ENCODE peak calls at places on chromosomes 2 and 18, in six cellular contexts. One of them, this sample, is unnamed. For H3K4me1, the result is how much of the 10 kb centered on the place peaks cover.

GRCh38 chr2:69605332-69605731 is 38.2 kb downstream of the AAK1 start:
- DNase-seq in SK-N-SH: no peak
- DNase-seq in HCT116: no peak
- DNase-seq in neural progenitor cell: no peak
- DNase-seq in PC-3: no peak
- DNase-seq in MM.1S: no peak
- DNase-seq in this sample: no peak

GRCh38 chr2:241161646-241162281 is 11.5 kb downstream of the PPP1R7 start:
- DNase-seq in HCT116: no peak
- DNase-seq in MM.1S: no peak
- DNase-seq in neural progenitor cell: no peak
- DNase-seq in PC-3: no peak
- DNase-seq in SK-N-SH: no peak
- DNase-seq in this sample: peak

GRCh38 chr2:170425291-170425751 is 247.4 kb downstream of the MYO3B start:
- DNase-seq in MM.1S: no peak
- DNase-seq in neural progenitor cell: no peak
- DNase-seq in HCT116: no peak
- DNase-seq in SK-N-SH: no peak
- DNase-seq in PC-3: peak
- DNase-seq in this sample: peak

GRCh38 chr18:63844254-63844653 is 43.3 kb upstream of the SERPINB2 start:
- DNase-seq in MM.1S: peak
- DNase-seq in PC-3: peak
- DNase-seq in SK-N-SH: no peak
- DNase-seq in neural progenitor cell: peak
- DNase-seq in HCT116: peak
- DNase-seq in this sample: peak

GRCh38 chr2:11742317-11742701 is 4.1 kb upstream of the LPIN1 start:
- DNase-seq in MM.1S: no peak
- DNase-seq in neural progenitor cell: no peak
- DNase-seq in HCT116: no peak
- DNase-seq in SK-N-SH: no peak
- DNase-seq in PC-3: peak
- DNase-seq in this sample: peak

GRCh38 chr2:159475793-159476192 is 140.6 kb downstream of the BAZ2B start:
- DNase-seq in HCT116: no peak
- DNase-seq in PC-3: no peak
- DNase-seq in neural progenitor cell: no peak
- DNase-seq in SK-N-SH: no peak
- DNase-seq in MM.1S: no peak
- DNase-seq in this sample: no peak

GRCh38 chr2:216346781-216347180 is 25.5 kb downstream of the MARCHF4 start:
- DNase-seq in HCT116: no peak
- DNase-seq in neural progenitor cell: no peak
- DNase-seq in PC-3: no peak
- DNase-seq in MM.1S: no peak
- DNase-seq in SK-N-SH: no peak
- DNase-seq in this sample: no peak

GRCh38 chr2:28232267-28232666 is 160.4 kb upstream of the FOSL2 start:
- DNase-seq in SK-N-SH: no peak
- DNase-seq in neural progenitor cell: no peak
- DNase-seq in MM.1S: no peak
- DNase-seq in HCT116: no peak
- DNase-seq in PC-3: peak
- DNase-seq in this sample: peak

GRCh38 chr2:75592028-75592427 is 31.3 kb upstream of the EVA1A start:
- DNase-seq in PC-3: peak
- DNase-seq in HCT116: peak
- DNase-seq in SK-N-SH: no peak
- DNase-seq in neural progenitor cell: no peak
- DNase-seq in MM.1S: no peak
- DNase-seq in this sample: peak

GRCh38 chr18:21243041-21243431 is 1.0 kb downstream of the GREB1L start:
- DNase-seq in HCT116: no peak
- DNase-seq in neural progenitor cell: peak
- DNase-seq in SK-N-SH: no peak
- DNase-seq in MM.1S: no peak
- DNase-seq in PC-3: peak
- DNase-seq in this sample: peak

GRCh38 chr2:40279001-40279400 is 172.9 kb downstream of the SLC8A1 start:
- DNase-seq in MM.1S: no peak
- DNase-seq in HCT116: no peak
- DNase-seq in neural progenitor cell: no peak
- DNase-seq in SK-N-SH: no peak
- DNase-seq in PC-3: no peak
- DNase-seq in this sample: peak

GRCh38 chr2:121038831-121039230 is 246.2 kb downstream of the TFCP2L1 start:
- DNase-seq in MM.1S: no peak
- DNase-seq in PC-3: peak
- DNase-seq in neural progenitor cell: no peak
- DNase-seq in HCT116: no peak
- DNase-seq in SK-N-SH: peak
- DNase-seq in this sample: peak

GRCh38 chr2:100237770-100238169 is 84.5 kb downstream of the LONRF2 start:
- DNase-seq in HCT116: no peak
- DNase-seq in PC-3: peak
- DNase-seq in SK-N-SH: peak
- DNase-seq in MM.1S: no peak
- DNase-seq in neural progenitor cell: no peak
- DNase-seq in this sample: no peak

GRCh38 chr2:120683701-120684100 is 52.0 kb upstream of the GLI2 start:
- DNase-seq in HCT116: no peak
- DNase-seq in MM.1S: no peak
- DNase-seq in SK-N-SH: no peak
- DNase-seq in neural progenitor cell: no peak
- DNase-seq in PC-3: no peak
- DNase-seq in this sample: no peak

GRCh38 chr18:48342588-48342987 is 66.6 kb downstream of the ZBTB7C start:
- DNase-seq in MM.1S: no peak
- DNase-seq in HCT116: no peak
- DNase-seq in neural progenitor cell: no peak
- DNase-seq in PC-3: no peak
- DNase-seq in SK-N-SH: no peak
- DNase-seq in this sample: no peak

GRCh38 chr2:231611273-231612198 is 18.9 kb downstream of the TEX44 start:
- DNase-seq in MM.1S: no peak
- DNase-seq in PC-3: peak
- DNase-seq in neural progenitor cell: peak
- DNase-seq in HCT116: peak
- DNase-seq in SK-N-SH: no peak
- DNase-seq in this sample: peak

GRCh38 chr2:17912266-17912691 is 33.8 kb downstream of the KCNS3 start:
- DNase-seq in MM.1S: peak
- DNase-seq in SK-N-SH: no peak
- DNase-seq in neural progenitor cell: no peak
- DNase-seq in HCT116: no peak
- DNase-seq in PC-3: no peak
- DNase-seq in this sample: no peak

GRCh38 chr2:66661253-66662173 is 226.6 kb downstream of the MEIS1 start:
- DNase-seq in HCT116: no peak
- DNase-seq in neural progenitor cell: no peak
- DNase-seq in MM.1S: no peak
- DNase-seq in PC-3: no peak
- DNase-seq in SK-N-SH: no peak
- DNase-seq in this sample: no peak

GRCh38 chr2:46195819-46196218 is 101.4 kb upstream of the EPAS1 start:
- DNase-seq in neural progenitor cell: no peak
- DNase-seq in MM.1S: no peak
- DNase-seq in SK-N-SH: no peak
- DNase-seq in HCT116: no peak
- DNase-seq in PC-3: no peak
- DNase-seq in this sample: no peak

GRCh38 chr2:226973821-226974220 is 138.0 kb downstream of the RHBDD1 start:
- DNase-seq in neural progenitor cell: no peak
- DNase-seq in SK-N-SH: no peak
- DNase-seq in HCT116: no peak
- DNase-seq in MM.1S: no peak
- DNase-seq in PC-3: no peak
- DNase-seq in this sample: no peak

GRCh38 chr2:98505991-98506664 is 61.5 kb downstream of the INPP4A start:
- DNase-seq in HCT116: no peak
- DNase-seq in PC-3: no peak
- DNase-seq in neural progenitor cell: no peak
- DNase-seq in SK-N-SH: no peak
- DNase-seq in MM.1S: no peak
- DNase-seq in this sample: peak

GRCh38 chr2:241203218-241204009 is 14.9 kb downstream of the ANO7 start:
- DNase-seq in PC-3: no peak
- DNase-seq in SK-N-SH: no peak
- DNase-seq in MM.1S: no peak
- DNase-seq in neural progenitor cell: no peak
- DNase-seq in HCT116: no peak
- DNase-seq in this sample: no peak

DNA sequence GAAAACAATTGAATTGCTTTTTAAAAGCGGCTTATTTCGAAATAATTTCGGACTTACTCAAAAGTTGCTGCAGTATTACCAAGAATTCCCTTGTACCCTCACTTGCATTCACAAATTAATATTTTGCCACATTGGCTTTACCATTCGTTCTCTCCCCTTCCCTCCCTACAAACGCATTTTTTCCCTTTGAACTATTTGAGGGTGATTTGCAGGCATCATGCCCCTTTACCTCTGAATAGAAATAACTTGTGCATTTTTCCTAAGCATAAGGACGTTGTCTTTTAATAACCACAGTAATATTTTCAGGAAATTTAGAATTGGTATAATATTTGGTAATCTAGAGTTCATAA is 613 bp downstream of the CCDC138 start:
- DNase-seq in MM.1S: no peak
- DNase-seq in HCT116: no peak
- DNase-seq in SK-N-SH: peak
- DNase-seq in neural progenitor cell: no peak
- DNase-seq in PC-3: no peak
- DNase-seq in this sample: no peak
- H3K9ac ChIP-seq in MM.1S: peak
- H3K9ac ChIP-seq in HCT116: peak
- H3K9ac ChIP-seq in SK-N-SH: peak
- H3K9ac ChIP-seq in neural progenitor cell: peak
- H3K9ac ChIP-seq in PC-3: peak
- H3K9ac ChIP-seq in this sample: peak

DNA sequence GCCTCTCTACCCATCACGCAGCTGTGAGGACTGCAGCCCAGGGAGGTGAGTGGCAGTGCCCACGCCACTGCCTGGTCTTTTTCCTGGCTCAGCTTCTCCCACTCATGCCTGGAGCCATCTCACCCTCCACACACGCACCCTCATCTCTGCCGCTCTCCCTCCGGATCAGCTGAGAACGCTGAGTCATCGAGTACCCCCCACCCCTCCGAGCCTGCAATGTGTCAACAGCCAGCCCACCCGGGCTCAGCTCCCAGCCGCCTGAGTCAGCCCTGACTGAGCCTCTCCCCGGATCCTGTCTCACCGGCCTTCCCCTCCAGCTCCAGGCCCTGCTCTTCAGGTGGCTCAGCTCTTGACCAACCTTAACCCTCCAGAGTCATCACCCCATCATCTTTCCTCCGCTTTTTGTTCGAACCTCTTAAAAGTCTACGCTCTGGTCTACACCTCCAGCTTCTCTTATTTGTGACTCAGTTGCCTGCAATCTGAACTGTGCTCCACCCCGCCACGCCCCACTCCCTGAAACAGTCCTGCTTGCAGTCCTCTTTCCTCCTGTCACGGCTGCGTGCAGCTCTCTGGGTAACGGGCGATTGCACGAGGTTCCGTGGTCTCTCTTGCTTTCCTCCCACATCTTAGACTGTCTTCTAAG is 94.4 kb upstream of the ASAP2 start:
- DNase-seq in neural progenitor cell: no peak
- DNase-seq in MM.1S: no peak
- DNase-seq in SK-N-SH: peak
- DNase-seq in HCT116: peak
- DNase-seq in PC-3: peak
- DNase-seq in this sample: peak
- TF ChIP-seq EZH2phosphoT487 in neural progenitor cell: no peak
- TF ChIP-seq EZH2phosphoT487 in MM.1S: no peak
- TF ChIP-seq EZH2phosphoT487 in SK-N-SH: no peak
- TF ChIP-seq EZH2phosphoT487 in HCT116: no peak
- TF ChIP-seq EZH2phosphoT487 in PC-3: no peak
- TF ChIP-seq EZH2phosphoT487 in this sample: no peak

GRCh38 chr2:174339971-174340399 is 5.2 kb downstream of the SP9 start:
- DNase-seq in HCT116: no peak
- DNase-seq in SK-N-SH: no peak
- DNase-seq in MM.1S: no peak
- DNase-seq in PC-3: peak
- DNase-seq in neural progenitor cell: peak
- DNase-seq in this sample: no peak

GRCh38 chr2:174342600-174343342 is 8.0 kb downstream of the SP9 start:
- DNase-seq in HCT116: no peak
- DNase-seq in neural progenitor cell: peak
- DNase-seq in MM.1S: no peak
- DNase-seq in PC-3: no peak
- DNase-seq in SK-N-SH: no peak
- DNase-seq in this sample: peak

GRCh38 chr2:174340400-174341300 is 5.9 kb downstream of the SP9 start:
- DNase-seq in PC-3: peak
- DNase-seq in neural progenitor cell: peak
- DNase-seq in SK-N-SH: peak
- DNase-seq in HCT116: no peak
- DNase-seq in MM.1S: no peak
- DNase-seq in this sample: no peak

GRCh38 chr2:174341995-174342571 is 7.3 kb downstream of the SP9 start:
- DNase-seq in neural progenitor cell: peak
- DNase-seq in MM.1S: no peak
- DNase-seq in PC-3: no peak
- DNase-seq in HCT116: no peak
- DNase-seq in SK-N-SH: peak
- DNase-seq in this sample: peak

DNA sequence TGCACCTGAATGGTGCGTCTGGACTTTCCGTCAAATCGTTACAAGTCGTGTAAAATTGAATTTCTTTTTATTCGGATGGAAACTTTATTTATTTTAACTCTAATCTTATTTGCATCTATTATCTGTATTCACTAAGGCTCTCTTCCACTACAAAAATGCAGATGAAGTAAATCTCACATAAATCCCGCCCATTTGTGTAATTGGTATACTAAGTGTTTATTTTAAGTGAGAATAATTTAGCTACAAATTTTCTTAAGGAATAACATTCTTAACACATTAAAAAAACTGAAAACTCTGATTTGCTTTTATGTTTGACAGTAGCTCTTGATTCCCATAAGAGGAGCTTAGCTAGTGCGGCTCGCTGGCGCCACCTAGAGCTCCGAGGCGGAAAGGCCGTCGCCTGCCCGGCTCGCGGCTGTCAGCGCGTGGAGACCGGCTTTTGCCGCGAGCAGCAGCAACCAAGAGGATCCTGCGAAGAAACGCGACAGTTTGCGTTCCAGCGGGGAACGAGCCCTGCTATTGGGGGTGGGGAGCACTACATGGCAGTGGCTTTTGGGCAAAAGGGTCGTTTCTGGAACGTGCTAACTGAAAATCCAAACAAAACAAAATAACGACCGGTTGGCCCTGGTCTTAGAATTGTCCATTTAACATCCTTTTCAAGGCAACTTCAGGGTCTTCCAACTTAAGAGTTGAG is 6.7 kb downstream of the SP9 start:
- DNase-seq in MM.1S: peak
- DNase-seq in neural progenitor cell: peak
- DNase-seq in PC-3: peak
- DNase-seq in SK-N-SH: peak
- DNase-seq in HCT116: peak
- DNase-seq in this sample: peak
- H3K4me1 ChIP-seq in MM.1S: under half
- H3K4me1 ChIP-seq in neural progenitor cell: under half
- H3K4me1 ChIP-seq in PC-3: under half
- H3K4me1 ChIP-seq in SK-N-SH: under half
- H3K4me1 ChIP-seq in HCT116: under half
- H3K4me1 ChIP-seq in this sample: under half

GRCh38 chr2:218482651-218483050 is 63.7 kb downstream of the VIL1 start:
- DNase-seq in MM.1S: peak
- DNase-seq in SK-N-SH: no peak
- DNase-seq in PC-3: no peak
- DNase-seq in neural progenitor cell: no peak
- DNase-seq in HCT116: no peak
- DNase-seq in this sample: no peak
- H3K9ac ChIP-seq in MM.1S: no peak
- H3K9ac ChIP-seq in SK-N-SH: no peak
- H3K9ac ChIP-seq in PC-3: no peak
- H3K9ac ChIP-seq in neural progenitor cell: no peak
- H3K9ac ChIP-seq in HCT116: no peak
- H3K9ac ChIP-seq in this sample: no peak

This sample was measured in GM23248.